ENCODE peak calls at places on chromosomes 7 and 10, in ten cellular contexts. One of them, this sample, is unnamed.

GRCh38 chr10:68598978-68599753 is 39.0 kb downstream of the TET1 start:
- ATAC-seq in CD4-positive, CD25-positive, alpha-beta regulatory T cell: no peak
- ATAC-seq in pancreas: peak; percentile 60
- ATAC-seq in heart left ventricle: no peak
- ATAC-seq in HepG2: peak; percentile 74
- ATAC-seq in lung: no peak
- ATAC-seq in PC-3: peak; percentile 1
- ATAC-seq in right cardiac atrium: peak; percentile 71
- ATAC-seq in A549: peak; percentile 31
- ATAC-seq in HCT116: no peak
- ATAC-seq in this sample: peak; percentile 64

GRCh38 chr10:114027951-114028350 is 15.7 kb upstream of the ADRB1 start:
- ATAC-seq in CD4-positive, CD25-positive, alpha-beta regulatory T cell: no peak
- ATAC-seq in heart left ventricle: no peak
- ATAC-seq in HepG2: no peak
- ATAC-seq in PC-3: no peak
- ATAC-seq in A549: no peak
- ATAC-seq in pancreas: no peak
- ATAC-seq in right cardiac atrium: no peak
- ATAC-seq in lung: no peak
- ATAC-seq in HCT116: no peak
- ATAC-seq in this sample: no peak

GRCh38 chr7:100801833-100802568 is 25.3 kb downstream of the EPHB4 start:
- ATAC-seq in heart left ventricle: peak; percentile 7
- ATAC-seq in right cardiac atrium: peak; percentile 60
- ATAC-seq in HepG2: peak; percentile 57
- ATAC-seq in pancreas: peak; percentile 83
- ATAC-seq in lung: peak; percentile 76
- ATAC-seq in CD4-positive, CD25-positive, alpha-beta regulatory T cell: no peak
- ATAC-seq in PC-3: peak; percentile 75
- ATAC-seq in A549: peak; percentile 83
- ATAC-seq in HCT116: peak; percentile 61
- ATAC-seq in this sample: peak; percentile 46

GRCh38 chr7:143487566-143487965 is 9.9 kb downstream of the TAS2R41 start:
- ATAC-seq in A549: no peak
- ATAC-seq in HepG2: peak; percentile 71
- ATAC-seq in CD4-positive, CD25-positive, alpha-beta regulatory T cell: no peak
- ATAC-seq in heart left ventricle: peak; percentile 59
- ATAC-seq in pancreas: peak; percentile 73
- ATAC-seq in lung: no peak
- ATAC-seq in right cardiac atrium: peak; percentile 80
- ATAC-seq in HCT116: no peak
- ATAC-seq in PC-3: peak; percentile 17
- ATAC-seq in this sample: peak; percentile 46

GRCh38 chr7:32515890-32516550 is 20.7 kb downstream of the AVL9 start:
- ATAC-seq in heart left ventricle: no peak
- ATAC-seq in pancreas: peak; percentile 76
- ATAC-seq in lung: no peak
- ATAC-seq in A549: no peak
- ATAC-seq in HCT116: no peak
- ATAC-seq in right cardiac atrium: no peak
- ATAC-seq in HepG2: peak; percentile 97
- ATAC-seq in PC-3: no peak
- ATAC-seq in CD4-positive, CD25-positive, alpha-beta regulatory T cell: peak; percentile 16
- ATAC-seq in this sample: no peak

GRCh38 chr7:155306677-155307470 is 9.2 kb downstream of the INSIG1 start:
- ATAC-seq in heart left ventricle: no peak
- ATAC-seq in CD4-positive, CD25-positive, alpha-beta regulatory T cell: no peak
- ATAC-seq in lung: no peak
- ATAC-seq in HCT116: peak; percentile 83
- ATAC-seq in pancreas: peak; percentile 52
- ATAC-seq in PC-3: peak; percentile 97
- ATAC-seq in HepG2: no peak
- ATAC-seq in right cardiac atrium: peak; percentile 46
- ATAC-seq in A549: no peak
- ATAC-seq in this sample: no peak

GRCh38 chr7:149196705-149197171 is 1.4 kb downstream of the ZNF282 start:
- ATAC-seq in lung: no peak
- ATAC-seq in right cardiac atrium: no peak
- ATAC-seq in PC-3: peak; percentile 27
- ATAC-seq in heart left ventricle: no peak
- ATAC-seq in CD4-positive, CD25-positive, alpha-beta regulatory T cell: no peak
- ATAC-seq in pancreas: no peak
- ATAC-seq in HCT116: peak; percentile 20
- ATAC-seq in HepG2: peak; percentile 40
- ATAC-seq in A549: no peak
- ATAC-seq in this sample: no peak

GRCh38 chr10:8057636-8058273 is 3.3 kb downstream of the GATA3 start:
- ATAC-seq in CD4-positive, CD25-positive, alpha-beta regulatory T cell: no peak
- ATAC-seq in A549: no peak
- ATAC-seq in HCT116: no peak
- ATAC-seq in lung: no peak
- ATAC-seq in HepG2: no peak
- ATAC-seq in heart left ventricle: no peak
- ATAC-seq in pancreas: no peak
- ATAC-seq in PC-3: no peak
- ATAC-seq in right cardiac atrium: no peak
- ATAC-seq in this sample: no peak

GRCh38 chr10:124672181-124672638 is 72.0 kb downstream of the FAM53B start:
- ATAC-seq in right cardiac atrium: no peak
- ATAC-seq in heart left ventricle: no peak
- ATAC-seq in HCT116: no peak
- ATAC-seq in HepG2: no peak
- ATAC-seq in lung: no peak
- ATAC-seq in pancreas: no peak
- ATAC-seq in CD4-positive, CD25-positive, alpha-beta regulatory T cell: no peak
- ATAC-seq in A549: no peak
- ATAC-seq in PC-3: no peak
- ATAC-seq in this sample: no peak

GRCh38 chr10:128641998-128642397 is 515.8 kb upstream of the MKI67 start:
- ATAC-seq in right cardiac atrium: no peak
- ATAC-seq in HCT116: no peak
- ATAC-seq in PC-3: no peak
- ATAC-seq in CD4-positive, CD25-positive, alpha-beta regulatory T cell: no peak
- ATAC-seq in lung: no peak
- ATAC-seq in HepG2: no peak
- ATAC-seq in pancreas: no peak
- ATAC-seq in heart left ventricle: no peak
- ATAC-seq in A549: no peak
- ATAC-seq in this sample: no peak

GRCh38 chr7:98054585-98054984 is 52.1 kb upstream of the LMTK2 start:
- ATAC-seq in heart left ventricle: no peak
- ATAC-seq in PC-3: peak; percentile 73
- ATAC-seq in A549: no peak
- ATAC-seq in HepG2: no peak
- ATAC-seq in right cardiac atrium: no peak
- ATAC-seq in HCT116: no peak
- ATAC-seq in CD4-positive, CD25-positive, alpha-beta regulatory T cell: no peak
- ATAC-seq in pancreas: no peak
- ATAC-seq in lung: no peak
- ATAC-seq in this sample: no peak

GRCh38 chr7:120805636-120806388 is 52.1 kb downstream of the TSPAN12 start:
- ATAC-seq in PC-3: peak; percentile 61
- ATAC-seq in CD4-positive, CD25-positive, alpha-beta regulatory T cell: no peak
- ATAC-seq in HCT116: peak; percentile 83
- ATAC-seq in heart left ventricle: no peak
- ATAC-seq in pancreas: peak; percentile 93
- ATAC-seq in HepG2: peak; percentile 55
- ATAC-seq in lung: peak; percentile 62
- ATAC-seq in A549: peak; percentile 56
- ATAC-seq in right cardiac atrium: peak; percentile 68
- ATAC-seq in this sample: peak; percentile 36

DNA sequence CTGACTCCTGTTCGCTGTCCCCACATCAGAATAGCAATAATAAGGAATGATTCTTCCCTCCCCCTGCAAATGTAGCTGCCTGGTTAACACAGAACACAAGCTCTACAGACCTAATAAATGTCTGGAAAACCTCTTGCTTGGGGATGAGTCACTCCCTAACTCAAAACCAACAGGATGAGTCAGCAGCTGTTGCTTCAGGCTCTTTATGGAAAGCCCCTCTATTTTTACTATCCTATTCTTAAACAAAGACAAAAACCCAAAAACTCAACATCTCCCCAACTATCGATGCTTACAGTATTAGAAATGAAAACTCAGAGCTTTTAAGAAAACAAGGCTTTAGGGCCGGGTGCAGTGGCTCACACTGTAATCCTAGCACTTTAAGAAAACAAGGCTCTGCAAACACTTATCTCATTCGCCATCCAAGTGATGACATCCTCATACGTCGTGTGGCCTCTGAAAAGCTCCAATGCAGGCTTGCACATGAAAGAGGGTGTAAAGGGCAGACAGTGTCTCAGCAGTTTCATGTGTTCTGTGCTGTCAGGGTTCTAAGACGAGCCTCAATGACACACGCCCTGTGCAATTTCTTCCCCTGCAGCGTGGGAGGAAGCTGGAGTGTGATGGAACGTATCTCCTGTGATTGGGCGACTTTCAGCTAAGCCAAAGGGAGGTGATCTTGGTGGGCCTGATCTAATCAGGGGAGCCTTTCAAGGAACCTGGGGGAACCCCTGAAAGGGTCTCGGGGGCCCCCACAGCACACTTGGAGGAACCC is 70.1 kb downstream of the AMZ1 start:
- ATAC-seq in pancreas: peak; percentile 70
- ATAC-seq in right cardiac atrium: peak; percentile 63
- ATAC-seq in HCT116: peak; percentile 84
- ATAC-seq in CD4-positive, CD25-positive, alpha-beta regulatory T cell: peak; percentile 88
- ATAC-seq in HepG2: peak; percentile 70
- ATAC-seq in PC-3: peak; percentile 84
- ATAC-seq in heart left ventricle: peak; percentile 13
- ATAC-seq in lung: peak; percentile 70
- ATAC-seq in A549: peak; percentile 84
- ATAC-seq in this sample: peak; percentile 85
- H3K4me3 ChIP-seq in pancreas: no peak overlapping the region
- H3K4me3 ChIP-seq in right cardiac atrium: no peak overlapping the region
- H3K4me3 ChIP-seq in HCT116: peak overlapping the region; percentile 8
- H3K4me3 ChIP-seq in CD4-positive, CD25-positive, alpha-beta regulatory T cell: peak overlapping the region; percentile 27
- H3K4me3 ChIP-seq in HepG2: no peak overlapping the region
- H3K4me3 ChIP-seq in PC-3: peak overlapping the region; percentile 48
- H3K4me3 ChIP-seq in heart left ventricle: no peak overlapping the region
- H3K4me3 ChIP-seq in lung: no peak overlapping the region
- H3K4me3 ChIP-seq in A549: peak overlapping the region; percentile 16
- H3K4me3 ChIP-seq in this sample: no peak overlapping the region

GRCh38 chr10:31136386-31136785 is 104.7 kb upstream of the ZNF438 start:
- ATAC-seq in heart left ventricle: no peak
- ATAC-seq in HCT116: no peak
- ATAC-seq in HepG2: no peak
- ATAC-seq in right cardiac atrium: no peak
- ATAC-seq in PC-3: no peak
- ATAC-seq in lung: no peak
- ATAC-seq in CD4-positive, CD25-positive, alpha-beta regulatory T cell: no peak
- ATAC-seq in A549: no peak
- ATAC-seq in pancreas: no peak
- ATAC-seq in this sample: no peak

GRCh38 chr10:31132681-31133239 is 101.1 kb upstream of the ZNF438 start:
- ATAC-seq in HCT116: no peak
- ATAC-seq in A549: no peak
- ATAC-seq in heart left ventricle: no peak
- ATAC-seq in CD4-positive, CD25-positive, alpha-beta regulatory T cell: no peak
- ATAC-seq in right cardiac atrium: no peak
- ATAC-seq in HepG2: no peak
- ATAC-seq in PC-3: no peak
- ATAC-seq in pancreas: no peak
- ATAC-seq in lung: no peak
- ATAC-seq in this sample: no peak

GRCh38 chr10:31134303-31134928 is 102.8 kb upstream of the ZNF438 start:
- ATAC-seq in pancreas: peak; percentile 63
- ATAC-seq in lung: peak; percentile 21
- ATAC-seq in CD4-positive, CD25-positive, alpha-beta regulatory T cell: no peak
- ATAC-seq in right cardiac atrium: peak; percentile 70
- ATAC-seq in HCT116: no peak
- ATAC-seq in HepG2: no peak
- ATAC-seq in PC-3: peak; percentile 95
- ATAC-seq in A549: no peak
- ATAC-seq in heart left ventricle: peak; percentile 9
- ATAC-seq in this sample: peak; percentile 37

GRCh38 chr10:31133628-31134302 is 102.1 kb upstream of the ZNF438 start:
- ATAC-seq in lung: peak; percentile 85
- ATAC-seq in HepG2: no peak
- ATAC-seq in heart left ventricle: peak; percentile 88
- ATAC-seq in pancreas: peak; percentile 93
- ATAC-seq in A549: no peak
- ATAC-seq in PC-3: no peak
- ATAC-seq in HCT116: no peak
- ATAC-seq in CD4-positive, CD25-positive, alpha-beta regulatory T cell: peak; percentile 61
- ATAC-seq in right cardiac atrium: peak; percentile 94
- ATAC-seq in this sample: peak; percentile 75

GRCh38 chr10:31133251-31133627 is 101.6 kb upstream of the ZNF438 start:
- ATAC-seq in A549: no peak
- ATAC-seq in HCT116: no peak
- ATAC-seq in HepG2: no peak
- ATAC-seq in CD4-positive, CD25-positive, alpha-beta regulatory T cell: no peak
- ATAC-seq in PC-3: no peak
- ATAC-seq in pancreas: no peak
- ATAC-seq in lung: no peak
- ATAC-seq in right cardiac atrium: no peak
- ATAC-seq in heart left ventricle: no peak
- ATAC-seq in this sample: no peak
- H3K4me3 ChIP-seq in A549: no peak overlapping the region
- H3K4me3 ChIP-seq in HCT116: no peak overlapping the region
- H3K4me3 ChIP-seq in HepG2: no peak overlapping the region
- H3K4me3 ChIP-seq in CD4-positive, CD25-positive, alpha-beta regulatory T cell: peak overlapping the region; percentile 34
- H3K4me3 ChIP-seq in PC-3: no peak overlapping the region
- H3K4me3 ChIP-seq in pancreas: peak overlapping the region; percentile 48
- H3K4me3 ChIP-seq in lung: peak overlapping the region; percentile 1
- H3K4me3 ChIP-seq in right cardiac atrium: no peak overlapping the region
- H3K4me3 ChIP-seq in heart left ventricle: no peak overlapping the region
- H3K4me3 ChIP-seq in this sample: peak overlapping the region; percentile 30

GRCh38 chr7:130841416-130841815 is 107.4 kb upstream of the KLF14 start:
- ATAC-seq in HCT116: no peak
- ATAC-seq in PC-3: no peak
- ATAC-seq in A549: no peak
- ATAC-seq in right cardiac atrium: no peak
- ATAC-seq in CD4-positive, CD25-positive, alpha-beta regulatory T cell: no peak
- ATAC-seq in heart left ventricle: no peak
- ATAC-seq in pancreas: no peak
- ATAC-seq in HepG2: no peak
- ATAC-seq in lung: no peak
- ATAC-seq in this sample: no peak
- H3K4me3 ChIP-seq in HCT116: no peak overlapping the region
- H3K4me3 ChIP-seq in PC-3: no peak overlapping the region
- H3K4me3 ChIP-seq in A549: no peak overlapping the region
- H3K4me3 ChIP-seq in right cardiac atrium: no peak overlapping the region
- H3K4me3 ChIP-seq in CD4-positive, CD25-positive, alpha-beta regulatory T cell: no peak overlapping the region
- H3K4me3 ChIP-seq in heart left ventricle: no peak overlapping the region
- H3K4me3 ChIP-seq in pancreas: no peak overlapping the region
- H3K4me3 ChIP-seq in HepG2: no peak overlapping the region
- H3K4me3 ChIP-seq in lung: no peak overlapping the region
- H3K4me3 ChIP-seq in this sample: no peak overlapping the region

DNA sequence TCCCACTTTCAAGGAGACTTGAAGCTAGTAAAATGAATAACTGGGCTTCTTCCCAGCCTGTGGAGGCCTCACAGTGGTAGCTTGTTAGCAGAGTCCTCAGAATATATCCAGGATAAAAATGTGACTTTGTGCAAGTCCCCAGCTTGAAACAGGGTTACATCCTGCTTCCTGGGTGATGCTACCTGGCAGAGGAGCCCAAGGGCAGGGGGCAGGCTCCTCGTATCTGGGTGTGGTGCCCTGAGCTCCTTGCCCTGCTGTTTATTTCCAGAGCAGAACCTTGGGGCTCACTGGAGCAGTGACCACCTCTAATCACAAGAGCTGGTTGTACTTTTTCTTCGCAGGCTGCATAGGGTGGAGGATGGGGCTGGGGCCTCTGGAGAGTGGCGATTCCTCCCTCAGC is 94.8 kb downstream of the GRK5 start:
- ATAC-seq in HepG2: peak; percentile 16
- ATAC-seq in PC-3: no peak
- ATAC-seq in A549: no peak
- ATAC-seq in CD4-positive, CD25-positive, alpha-beta regulatory T cell: no peak
- ATAC-seq in lung: no peak
- ATAC-seq in right cardiac atrium: no peak
- ATAC-seq in heart left ventricle: no peak
- ATAC-seq in HCT116: no peak
- ATAC-seq in pancreas: no peak
- ATAC-seq in this sample: no peak
- H3K4me3 ChIP-seq in HepG2: no peak overlapping the region
- H3K4me3 ChIP-seq in PC-3: no peak overlapping the region
- H3K4me3 ChIP-seq in A549: no peak overlapping the region
- H3K4me3 ChIP-seq in CD4-positive, CD25-positive, alpha-beta regulatory T cell: peak overlapping the region; percentile 45
- H3K4me3 ChIP-seq in lung: no peak overlapping the region
- H3K4me3 ChIP-seq in right cardiac atrium: no peak overlapping the region
- H3K4me3 ChIP-seq in heart left ventricle: no peak overlapping the region
- H3K4me3 ChIP-seq in HCT116: no peak overlapping the region
- H3K4me3 ChIP-seq in pancreas: no peak overlapping the region
- H3K4me3 ChIP-seq in this sample: no peak overlapping the region

This sample was measured in gastroesophageal sphincter.